ENCODE peak calls at places on chromosomes 12 and 14, in five cellular contexts. H is amygdala, D is endothelial cell, P is left colon, T is foreskin fibroblast. F is an unnamed sample.

GRCh38 chr12:131782061-131782460 is 46.1 kb upstream of the MMP17 start:
- DNase-seq in H (no peak), D (no peak), P (no peak), T (no peak), F (no peak)

GRCh38 chr12:106245767-106246166 is 2.1 kb downstream of the CKAP4 start:
- DNase-seq in P (peak), T (peak), H (no peak), D (no peak), F (no peak)

GRCh38 chr12:130969223-130969622 is 15.5 kb downstream of the ADGRD1 start:
- DNase-seq in D (no peak), T (no peak), H (no peak), P (no peak), F (no peak)

GRCh38 chr12:117514016-117514415 is 152.6 kb upstream of the NOS1 start:
- DNase-seq in T (no peak), D (no peak), P (no peak), H (peak), F (peak)

GRCh38 chr14:100664841-100665425 is 61.8 kb upstream of the DLK1 start:
- DNase-seq in T (peak), P (no peak), D (no peak), H (no peak), F (no peak)

GRCh38 chr14:67734675-67735074 is 33.0 kb downstream of the RDH12 start:
- DNase-seq in T (peak), P (no peak), H (no peak), D (no peak), F (no peak)

GRCh38 chr14:57871487-57872080 is 5.7 kb upstream of the SLC35F4 start:
- DNase-seq in P (no peak), D (peak), H (no peak), T (peak), F (no peak)

GRCh38 chr14:55446127-55446736 is 5.8 kb upstream of the TBPL2 start:
- DNase-seq in P (peak), D (peak), T (peak), H (peak), F (no peak)

GRCh38 chr12:90322006-90322405 is 613.4 kb upstream of the ATP2B1 start:
- DNase-seq in D (no peak), T (peak), H (no peak), P (no peak), F (no peak)

GRCh38 chr14:73833530-73834257 is 17.9 kb upstream of the PTGR2 start:
- DNase-seq in P (no peak), D (no peak), T (peak), H (peak), F (peak)

GRCh38 chr12:105083551-105084105 is 630 bp downstream of the ALDH1L2 start:
- DNase-seq in P (peak), T (peak), H (peak), D (no peak), F (peak)

GRCh38 chr12:59700145-59700435 is 104.3 kb downstream of the SLC16A7 start:
- DNase-seq in T (no peak), H (no peak), D (no peak), P (no peak), F (no peak)

GRCh38 chr12:71958993-71959588 is 20.4 kb downstream of the TPH2 start:
- DNase-seq in D (no peak), P (no peak), T (peak), H (no peak), F (no peak)

GRCh38 chr12:75706786-75707605 is 195.6 kb upstream of the KRR1 start:
- DNase-seq in D (no peak), P (no peak), T (peak), H (no peak), F (no peak)

GRCh38 chr14:96129128-96129736 is 75.4 kb upstream of the BDKRB2 start:
- DNase-seq in D (no peak), T (no peak), P (no peak), H (no peak), F (no peak)

GRCh38 chr12:94560416-94561221 is 89.7 kb downstream of the TMCC3 start:
- DNase-seq in P (peak), D (no peak), H (peak), T (peak), F (peak)

GRCh38 chr12:131921866-131922769 is 7.0 kb upstream of the PUS1 start:
- DNase-seq in T (peak), D (no peak), P (no peak), H (no peak), F (no peak)

GRCh38 chr14:96271421-96271762 is 15.4 kb downstream of the BDKRB1 start:
- DNase-seq in P (no peak), H (no peak), T (no peak), D (no peak), F (no peak)

GRCh38 chr14:21057803-21058675 is at the start of gene RNASE8:
- DNase-seq in D (no peak), H (no peak), P (no peak), T (peak), F (no peak)

GRCh38 chr12:114141916-114142564 is 175.9 kb upstream of the RBM19 start:
- DNase-seq in T (no peak), P (peak), H (no peak), D (no peak), F (no peak)

GRCh38 chr14:96178674-96179321 is 25.8 kb upstream of the BDKRB2 start:
- DNase-seq in D (no peak), T (no peak), H (no peak), P (no peak), F (no peak)

GRCh38 chr14:92598549-92598905 is 84.9 kb downstream of the RIN3 start:
- DNase-seq in H (no peak), D (no peak), T (no peak), P (no peak), F (no peak)

GRCh38 chr12:98373982-98374381 is 141.4 kb upstream of the TMPO start:
- DNase-seq in H (no peak), P (no peak), T (no peak), D (no peak), F (no peak)

GRCh38 chr14:53962954-53963490 is 6.4 kb upstream of the BMP4 start:
- DNase-seq in D (no peak), P (no peak), T (no peak), H (no peak), F (no peak)

GRCh38 chr14:99759546-99759925 is 33.7 kb upstream of the EML1 start:
- DNase-seq in H (no peak), T (no peak), D (no peak), P (no peak), F (no peak)

GRCh38 chr12:104426926-104427546 is 29.7 kb upstream of the CHST11 start:
- DNase-seq in T (peak), H (no peak), P (no peak), D (no peak), F (no peak)

GRCh38 chr14:23539209-23539866 is 12.2 kb downstream of the ZFHX2 start:
- DNase-seq in D (peak), P (no peak), T (peak), H (no peak), F (peak)

GRCh38 chr12:80823393-80823792 is 106.7 kb downstream of the MYF5 start:
- DNase-seq in P (no peak), T (no peak), D (no peak), H (no peak), F (no peak)

GRCh38 chr12:2282321-2282720 is 229.5 kb downstream of the CACNA1C start:
- DNase-seq in H (no peak), T (no peak), D (no peak), P (no peak), F (no peak)

GRCh38 chr14:53953828-53954550 is 2.6 kb downstream of the BMP4 start:
- DNase-seq in H (no peak), T (peak), D (peak), P (peak), F (no peak)

GRCh38 chr12:53069621-53070410 is 9.4 kb downstream of the SPRYD3 start:
- DNase-seq in D (no peak), H (no peak), T (no peak), P (no peak), F (no peak)

F was measured in substantia nigra.